ENCODE peak calls at places on chromosomes 12 and 14, in seven cellular contexts. X is HepG2, A is OCI-LY7, O is AG10803, R is epithelial cell of esophagus, M is choroid plexus epithelial cell, I is pancreas. Q is an unnamed sample.

GRCh38 chr12:15679146-15679545 is 110.0 kb downstream of the EPS8 start:
- DNase-seq in I (no peak), M (peak), A (no peak), R (no peak), O (peak), X (peak), Q (peak)

GRCh38 chr14:82146846-82147245 is 613.2 kb upstream of the SEL1L start:
- DNase-seq in O (no peak), R (no peak), M (no peak), X (no peak), A (no peak), I (no peak), Q (no peak)

GRCh38 chr12:76690916-76691700 is 72.8 kb upstream of the ZDHHC17 start:
- DNase-seq in M (peak), O (peak), I (no peak), A (no peak), X (no peak), R (no peak), Q (no peak)

GRCh38 chr12:105092336-105092735 is 8.1 kb upstream of the ALDH1L2 start:
- DNase-seq in I (no peak), X (no peak), R (peak), M (no peak), O (no peak), A (no peak), Q (no peak)

GRCh38 chr14:54132485-54132884 is 175.9 kb upstream of the BMP4 start:
- DNase-seq in X (no peak), A (no peak), I (no peak), M (no peak), O (no peak), R (no peak), Q (no peak)

GRCh38 chr12:107337354-107338095 is 244.2 kb upstream of the CRY1 start:
- DNase-seq in I (no peak), R (peak), M (peak), O (no peak), X (no peak), A (no peak), Q (no peak)

GRCh38 chr14:42111355-42111754 is 504.7 kb downstream of the LRFN5 start:
- DNase-seq in M (no peak), X (no peak), I (no peak), A (no peak), R (peak), O (no peak), Q (peak)

GRCh38 chr14:54877015-54877702 is 25.5 kb downstream of the GCH1 start:
- DNase-seq in M (peak), O (peak), A (no peak), I (no peak), X (no peak), R (no peak), Q (peak)

GRCh38 chr12:78229491-78230209 is 399.0 kb downstream of the NAV3 start:
- DNase-seq in I (no peak), A (peak), R (peak), O (peak), X (peak), M (peak), Q (peak)

GRCh38 chr12:15200703-15201102 is 20.5 kb downstream of the RERG start:
- DNase-seq in A (no peak), M (no peak), X (no peak), O (no peak), R (no peak), I (no peak), Q (no peak)

GRCh38 chr12:117998719-117999118 is 17.8 kb upstream of the RFC5 start:
- DNase-seq in R (no peak), I (no peak), O (no peak), X (no peak), A (no peak), M (no peak), Q (no peak)

GRCh38 chr14:97206948-97207347 is 409.8 kb downstream of the VRK1 start:
- DNase-seq in R (no peak), M (no peak), X (no peak), O (no peak), A (no peak), I (no peak), Q (no peak)

GRCh38 chr14:38174721-38175120 is 33.0 kb upstream of the SSTR1 start:
- DNase-seq in X (no peak), M (no peak), R (no peak), A (no peak), O (no peak), I (no peak), Q (no peak)

GRCh38 chr12:94707892-94708291 is 57.5 kb upstream of the TMCC3 start:
- DNase-seq in X (no peak), R (no peak), M (peak), I (no peak), A (no peak), O (peak), Q (peak)

GRCh38 chr14:34785223-34786006 is 71.0 kb upstream of the CFL2 start:
- DNase-seq in M (no peak), A (peak), R (no peak), O (no peak), I (no peak), X (no peak), Q (no peak)

GRCh38 chr12:91562476-91562875 is 379.9 kb upstream of the DCN start:
- DNase-seq in R (no peak), M (no peak), X (no peak), I (no peak), O (peak), A (no peak), Q (peak)

GRCh38 chr12:119500209-119500608 is 93.4 kb upstream of the TMEM233 start:
- DNase-seq in A (no peak), R (no peak), M (no peak), O (no peak), I (no peak), X (no peak), Q (no peak)

GRCh38 chr12:45756666-45757065 is 27.2 kb downstream of the ARID2 start:
- DNase-seq in I (no peak), M (peak), X (no peak), R (no peak), A (no peak), O (no peak), Q (no peak)

GRCh38 chr14:93788557-93789365 is 476 bp upstream of the PRIMA1 start:
- DNase-seq in I (no peak), M (no peak), X (no peak), A (no peak), O (no peak), R (peak), Q (no peak)

GRCh38 chr12:67541625-67541991 is 106.9 kb upstream of the DYRK2 start:
- DNase-seq in M (no peak), A (no peak), O (no peak), R (no peak), X (no peak), I (no peak), Q (no peak)

GRCh38 chr14:24837280-24838046 is 203.5 kb upstream of the GZMB start:
- DNase-seq in O (peak), A (no peak), R (no peak), M (peak), X (no peak), I (no peak), Q (peak)

GRCh38 chr12:57465030-57465746 is 5.6 kb downstream of the GLI1 start:
- DNase-seq in R (no peak), A (no peak), M (no peak), I (no peak), O (no peak), X (no peak), Q (no peak)
- TF ChIP-seq CTCF in R (no peak), A (no peak), M (no peak), I (no peak), O (no peak), X (no peak), Q (no peak)

GRCh38 chr14:103679351-103679750 is 35.9 kb downstream of the XRCC3 start:
- DNase-seq in I (no peak), A (peak), X (peak), M (peak), R (no peak), O (peak), Q (no peak)
- TF ChIP-seq CTCF in I (no peak), A (peak), X (peak), M (peak), R (peak), O (peak), Q (peak)

DNA sequence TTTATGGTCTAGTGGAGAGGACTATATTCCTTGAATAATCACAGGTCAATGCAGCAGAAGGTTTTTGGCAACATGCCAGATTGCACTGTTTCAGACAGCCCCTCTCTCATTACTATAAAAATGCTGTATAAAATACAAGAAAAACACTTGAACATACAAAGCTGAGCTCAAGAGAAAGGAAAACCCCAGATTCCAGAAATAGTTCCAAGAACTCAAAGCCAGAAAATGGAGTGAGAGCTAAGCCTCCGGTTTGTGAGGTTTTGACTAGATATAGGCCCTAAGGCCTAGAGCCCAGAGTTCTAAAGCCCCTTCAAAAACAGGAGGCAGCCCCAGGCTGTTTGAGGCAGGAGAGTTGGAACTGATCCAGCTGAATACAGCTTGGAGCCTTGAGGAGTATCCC is 29.3 kb upstream of the ACTN1 start:
- DNase-seq in X (no peak), M (peak), R (no peak), A (no peak), O (peak), I (no peak), Q (peak)
- TF ChIP-seq CTCF in X (no peak), M (no peak), R (no peak), A (no peak), O (no peak), I (no peak), Q (no peak)

GRCh38 chr12:68960162-68960501 is 27.2 kb upstream of the CPM start:
- DNase-seq in X (no peak), R (no peak), O (peak), A (no peak), I (no peak), M (no peak), Q (no peak)
- TF ChIP-seq CTCF in X (no peak), R (no peak), O (no peak), A (no peak), I (no peak), M (no peak), Q (no peak)

DNA sequence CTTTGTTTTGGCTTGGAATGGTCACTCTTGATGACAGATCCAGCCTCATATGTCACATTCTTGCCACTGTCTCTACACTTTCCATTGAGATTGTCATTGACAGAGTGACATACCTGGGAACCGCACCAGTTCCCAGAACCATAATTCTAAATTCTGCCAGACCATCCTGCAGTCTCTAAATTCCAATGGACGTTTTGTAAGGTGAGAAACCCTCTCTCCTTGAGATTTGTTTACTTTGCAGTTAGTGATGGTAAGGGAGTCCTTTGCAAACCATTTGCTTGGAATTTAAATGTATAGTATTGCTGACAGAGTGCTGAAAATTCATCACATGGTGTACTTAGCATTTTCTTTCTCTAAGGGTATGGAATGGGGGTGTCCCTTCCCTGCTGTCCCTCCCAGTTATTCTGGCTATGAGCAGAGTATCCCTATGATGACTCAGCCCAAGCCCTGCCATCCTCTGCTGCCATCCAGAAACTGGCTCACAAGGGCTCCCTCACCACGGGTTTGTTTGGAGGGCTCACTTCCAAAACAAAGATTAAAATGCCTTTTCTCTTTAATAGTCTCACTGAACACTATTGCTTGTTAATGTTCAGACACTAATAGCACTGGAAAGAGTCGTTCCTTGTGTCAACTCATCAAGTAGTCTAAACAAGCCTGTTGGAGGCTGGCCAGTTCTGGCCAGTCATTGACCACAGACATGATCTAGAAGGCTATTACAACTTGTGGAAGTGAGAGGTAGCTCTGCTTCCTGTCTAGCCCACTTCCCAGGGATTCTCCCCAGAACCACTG is 129.0 kb upstream of the HMGA2 start:
- DNase-seq in A (no peak), X (peak), O (peak), R (peak), M (peak), I (peak), Q (peak)
- TF ChIP-seq CTCF in A (no peak), X (no peak), O (no peak), R (no peak), M (no peak), I (no peak), Q (no peak)

GRCh38 chr12:56375598-56376434 is 13.2 kb upstream of the APOF start:
- DNase-seq in X (no peak), A (peak), O (no peak), I (no peak), M (no peak), R (no peak), Q (no peak)

GRCh38 chr12:56373515-56373914 is 10.9 kb upstream of the APOF start:
- DNase-seq in X (no peak), M (no peak), I (no peak), O (no peak), R (no peak), A (no peak), Q (no peak)

GRCh38 chr12:56374726-56375597 is 12.3 kb upstream of the APOF start:
- DNase-seq in I (no peak), R (no peak), X (peak), O (no peak), M (no peak), A (peak), Q (no peak)

GRCh38 chr12:56377989-56378316 is 15.3 kb upstream of the APOF start:
- DNase-seq in O (no peak), X (no peak), A (no peak), M (no peak), R (no peak), I (no peak), Q (no peak)

GRCh38 chr12:56377310-56377988 is 14.8 kb upstream of the APOF start:
- DNase-seq in M (peak), O (no peak), I (no peak), R (peak), A (peak), X (no peak), Q (peak)
- TF ChIP-seq CTCF in M (peak), O (no peak), I (no peak), R (peak), A (peak), X (peak), Q (peak)